ENCODE peak calls at places on chromosomes 5 and 9, in ten cellular contexts. X, A, N, S, Y, U, L, G, H and Z are unnamed samples.

GRCh38 chr5:127648997-127649550 is at the start of gene CTXN3:
- DNase-seq in X (no peak), A (no peak), N (no peak), S (no peak), Y (no peak), U (no peak), L (no peak), G (no peak), H (no peak), Z (no peak)

GRCh38 chr5:62538017-62538942 is 40.3 kb upstream of the LRRC70 start:
- DNase-seq in X (no peak), A (no peak), N (peak), S (no peak), Y (peak), U (no peak), L (no peak), G (no peak), H (no peak), Z (no peak)

GRCh38 chr9:29208670-29209069 is 1635.4 kb upstream of the C9orf72 start:
- DNase-seq in X (no peak), A (no peak), N (no peak), S (no peak), Y (no peak), U (no peak), L (peak), G (no peak), H (no peak), Z (no peak)

GRCh38 chr5:117204926-117205869 is 630.6 kb upstream of the SEMA6A start:
- DNase-seq in X (no peak), A (no peak), N (no peak), S (no peak), Y (no peak), U (no peak), L (no peak), G (no peak), H (no peak), Z (no peak)

GRCh38 chr5:124746916-124747769 is 704 bp upstream of the ZNF608 start:
- DNase-seq in X (no peak), A (peak), N (peak), S (peak), Y (peak), U (peak), L (peak), G (peak), H (peak), Z (peak)

GRCh38 chr5:96855041-96855872 is 21.0 kb upstream of the ERAP2 start:
- DNase-seq in X (no peak), A (no peak), N (no peak), S (no peak), Y (peak), U (no peak), L (no peak), G (no peak), H (peak), Z (no peak)

GRCh38 chr5:132877938-132878337 is 4.5 kb downstream of the LEAP2 start:
- DNase-seq in X (no peak), A (no peak), N (peak), S (no peak), Y (peak), U (peak), L (no peak), G (no peak), H (peak), Z (no peak)

GRCh38 chr5:51582871-51583384 is 199.7 kb downstream of the ISL1 start:
- DNase-seq in X (no peak), A (no peak), N (no peak), S (no peak), Y (no peak), U (no peak), L (peak), G (no peak), H (no peak), Z (no peak)

GRCh38 chr5:111066261-111066938 is 5.1 kb upstream of the TSLP start:
- DNase-seq in X (no peak), A (no peak), N (no peak), S (no peak), Y (no peak), U (no peak), L (no peak), G (no peak), H (no peak), Z (no peak)

GRCh38 chr9:132266017-132266416 is 88.8 kb downstream of the SETX start:
- DNase-seq in X (no peak), A (no peak), N (no peak), S (no peak), Y (no peak), U (no peak), L (no peak), G (no peak), H (no peak), Z (no peak)

GRCh38 chr9:89765211-89765610 is 160.4 kb downstream of the GADD45G start:
- DNase-seq in X (no peak), A (no peak), N (no peak), S (no peak), Y (no peak), U (no peak), L (no peak), G (no peak), H (no peak), Z (no peak)

GRCh38 chr5:156051972-156052371 is 275.0 kb upstream of the SGCD start:
- DNase-seq in X (no peak), A (no peak), N (peak), S (peak), Y (no peak), U (no peak), L (peak), G (peak), H (no peak), Z (no peak)

GRCh38 chr5:179217356-179217755 is 127.9 kb downstream of the ADAMTS2 start:
- DNase-seq in X (no peak), A (no peak), N (no peak), S (no peak), Y (no peak), U (no peak), L (no peak), G (no peak), H (no peak), Z (no peak)

GRCh38 chr9:130212543-130213297 is 40.5 kb downstream of the NCS1 start:
- DNase-seq in X (no peak), A (no peak), N (peak), S (peak), Y (no peak), U (no peak), L (no peak), G (peak), H (no peak), Z (no peak)

GRCh38 chr9:130215341-130216119 is 43.3 kb downstream of the NCS1 start:
- DNase-seq in X (no peak), A (no peak), N (peak), S (peak), Y (peak), U (no peak), L (no peak), G (peak), H (no peak), Z (no peak)

GRCh38 chr9:130217838-130218237 is 45.6 kb downstream of the NCS1 start:
- DNase-seq in X (no peak), A (no peak), N (no peak), S (no peak), Y (no peak), U (no peak), L (no peak), G (no peak), H (no peak), Z (no peak)

GRCh38 chr9:130213898-130214761 is 41.9 kb downstream of the NCS1 start:
- DNase-seq in X (no peak), A (no peak), N (peak), S (peak), Y (no peak), U (no peak), L (peak), G (peak), H (no peak), Z (no peak)

GRCh38 chr9:130214921-130215320 is 42.7 kb downstream of the NCS1 start:
- DNase-seq in X (no peak), A (no peak), N (no peak), S (no peak), Y (no peak), U (no peak), L (no peak), G (peak), H (no peak), Z (no peak)
- H3K27ac ChIP-seq in X (no peak), A (no peak), N (peak), S (no peak), Y (no peak), U (no peak), L (no peak), G (no peak), H (no peak), Z (no peak)

DNA sequence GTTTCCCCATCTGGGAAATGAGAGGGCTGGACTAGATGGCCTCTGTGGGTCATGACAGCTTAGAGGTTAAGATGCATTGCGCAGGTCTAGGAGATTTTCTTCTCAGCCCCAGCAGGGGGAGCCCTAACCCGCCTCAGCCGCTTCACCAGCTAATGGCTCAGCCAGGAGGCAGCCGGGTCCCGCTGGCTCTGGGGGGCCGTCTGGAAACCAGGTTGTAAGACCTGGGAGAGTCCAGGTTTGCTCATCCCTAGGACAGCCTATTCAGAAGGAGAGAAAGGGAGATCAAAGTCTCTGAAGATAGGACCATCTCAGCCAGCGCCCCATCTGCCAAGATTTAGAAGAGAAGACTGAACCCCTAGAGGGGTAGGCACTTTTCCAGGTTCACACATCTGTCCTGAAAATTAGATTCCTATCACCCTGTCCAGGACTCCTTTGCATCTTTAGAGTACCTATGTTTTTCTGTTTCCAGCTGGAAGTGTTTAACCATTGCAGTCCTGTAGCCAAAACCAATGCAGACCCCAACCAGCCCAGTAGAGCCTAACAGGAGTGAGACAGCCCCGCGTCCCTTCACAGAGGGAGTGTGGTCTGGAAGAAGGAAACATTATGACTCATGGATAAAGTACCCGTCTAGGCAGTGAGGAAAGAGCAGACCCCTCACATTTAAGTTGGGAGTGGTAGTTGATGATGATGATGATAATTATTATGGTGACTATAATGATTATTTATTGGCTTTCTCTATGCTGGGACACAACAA is 27.5 kb downstream of the SPARC start:
- DNase-seq in X (peak), A (peak), N (peak), S (peak), Y (peak), U (peak), L (peak), G (peak), H (peak), Z (peak)
- H3K27ac ChIP-seq in X (no peak), A (peak), N (no peak), S (no peak), Y (peak), U (no peak), L (no peak), G (no peak), H (no peak), Z (no peak)

DNA sequence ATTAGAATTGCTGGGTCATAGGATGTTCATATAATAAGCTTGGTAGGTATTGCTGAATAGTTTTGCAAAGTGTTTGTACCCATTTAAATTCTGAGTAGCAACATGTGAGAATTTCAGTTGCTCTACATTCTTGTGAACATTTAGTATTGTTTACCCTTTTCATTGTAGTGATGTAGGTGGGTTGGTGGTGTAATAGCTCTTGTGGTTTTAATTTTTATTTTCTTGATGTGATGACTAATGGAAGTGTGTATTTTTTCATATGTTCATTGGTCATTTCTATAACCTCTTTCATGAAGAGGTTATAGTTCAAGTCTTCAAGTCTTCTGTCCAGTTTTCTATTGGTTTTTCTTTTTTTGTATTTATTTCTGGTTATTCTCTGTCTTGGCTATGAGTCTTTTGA is 34.4 kb downstream of the RASA1 start:
- DNase-seq in X (no peak), A (no peak), N (no peak), S (no peak), Y (peak), U (no peak), L (no peak), G (no peak), H (no peak), Z (no peak)
- H3K27ac ChIP-seq in X (no peak), A (no peak), N (no peak), S (no peak), Y (peak), U (no peak), L (no peak), G (no peak), H (no peak), Z (no peak)

DNA sequence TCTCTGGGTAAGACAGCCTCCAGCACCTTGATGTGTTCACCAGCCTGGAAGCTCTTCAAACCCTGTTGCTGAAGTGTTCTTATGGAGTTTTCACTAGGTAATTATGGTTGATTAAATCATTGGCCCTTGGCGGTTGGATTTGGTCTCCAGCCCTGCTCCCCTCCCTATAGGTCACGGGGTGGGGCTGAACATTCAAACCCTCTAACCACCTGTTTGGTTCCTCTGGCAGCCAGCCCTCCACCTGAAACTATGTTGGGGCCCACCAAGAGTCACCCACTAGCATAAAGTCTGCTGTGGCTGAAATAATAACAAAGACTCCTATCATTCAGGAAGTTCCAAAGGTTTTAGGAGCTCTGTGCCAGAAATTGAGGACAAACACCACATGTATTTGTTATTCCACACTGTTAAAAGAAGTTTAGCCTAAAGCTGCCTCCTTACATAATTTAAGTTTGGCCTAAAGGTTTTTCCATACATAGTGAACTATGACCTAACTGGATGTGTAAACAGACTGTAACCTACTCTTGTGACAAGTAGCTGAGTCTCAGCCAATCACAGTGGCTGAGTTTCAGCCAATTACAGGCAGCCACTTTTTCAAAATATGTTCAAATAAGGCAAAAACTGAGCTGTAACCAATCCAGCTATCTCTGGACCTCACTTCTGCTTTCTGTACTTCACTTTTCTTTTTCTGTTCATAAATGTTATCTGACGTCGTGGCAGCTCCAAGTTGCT is 34.8 kb downstream of the TMEM252 start:
- DNase-seq in X (no peak), A (no peak), N (no peak), S (no peak), Y (no peak), U (no peak), L (no peak), G (no peak), H (no peak), Z (no peak)
- H3K27ac ChIP-seq in X (no peak), A (no peak), N (no peak), S (peak), Y (no peak), U (peak), L (no peak), G (no peak), H (peak), Z (peak)

GRCh38 chr9:93580654-93581380 is 4.4 kb downstream of the PHF2 start:
- DNase-seq in X (no peak), A (no peak), N (no peak), S (no peak), Y (no peak), U (no peak), L (no peak), G (peak), H (no peak), Z (no peak)
- H3K27ac ChIP-seq in X (no peak), A (no peak), N (peak), S (peak), Y (no peak), U (peak), L (no peak), G (no peak), H (no peak), Z (peak)

GRCh38 chr9:99809586-99810357 is 11.9 kb upstream of the NR4A3 start:
- DNase-seq in X (no peak), A (no peak), N (no peak), S (no peak), Y (no peak), U (no peak), L (peak), G (no peak), H (no peak), Z (no peak)
- H3K27ac ChIP-seq in X (no peak), A (no peak), N (no peak), S (no peak), Y (no peak), U (no peak), L (no peak), G (no peak), H (no peak), Z (no peak)

GRCh38 chr9:115808108-115808507 is 345.5 kb upstream of the PAPPA start:
- DNase-seq in X (no peak), A (no peak), N (peak), S (no peak), Y (peak), U (no peak), L (no peak), G (no peak), H (no peak), Z (no peak)
- H3K27ac ChIP-seq in X (no peak), A (no peak), N (no peak), S (no peak), Y (no peak), U (no peak), L (no peak), G (no peak), H (no peak), Z (no peak)

GRCh38 chr9:38058452-38059232 is 10.4 kb downstream of the SHB start:
- DNase-seq in X (no peak), A (no peak), N (no peak), S (no peak), Y (no peak), U (no peak), L (no peak), G (peak), H (no peak), Z (no peak)
- H3K27ac ChIP-seq in X (no peak), A (peak), N (peak), S (peak), Y (peak), U (peak), L (no peak), G (no peak), H (no peak), Z (peak)